ENCODE peak calls at places on chromosomes 12 and 14, in nine cellular contexts. X is fibroblast of villous mesenchyme; S is GM04503; D is foreskin fibroblast; F is posterior cingulate gyrus; K is erythroblast; T is NCI-H82; J is stimulated activated CD8-positive, alpha-beta memory T cell treated with anti-CD3 and anti-CD28 coated beads, Interleukin-7, amount 100 ng/mL, for 1 hour; L is NCI-H1694. N is an unnamed sample.

GRCh38 chr12:9134981-9135628 is 19.4 kb upstream of the A2M start:
- DNase-seq in S (no peak), J (no peak), K (peak), T (peak), F (no peak), X (peak), D (no peak), L (no peak), N (peak)

GRCh38 chr12:25800101-25800500 is 158.4 kb upstream of the RASSF8 start:
- DNase-seq in F (no peak), J (no peak), S (no peak), T (no peak), K (no peak), X (peak), D (no peak), L (no peak), N (no peak)

GRCh38 chr14:105554022-105554421 is 27.6 kb downstream of the TMEM121 start:
- DNase-seq in L (no peak), D (no peak), K (no peak), S (no peak), F (no peak), T (no peak), J (no peak), X (no peak), N (no peak)

GRCh38 chr12:55974308-55974724 is 438 bp downstream of the RAB5B start:
- DNase-seq in J (no peak), S (no peak), X (peak), K (peak), D (peak), T (peak), F (no peak), L (no peak), N (peak)

GRCh38 chr12:87793134-87793533 is 236.1 kb downstream of the C12orf50 start:
- DNase-seq in L (no peak), D (no peak), J (no peak), S (no peak), T (no peak), X (no peak), K (no peak), F (no peak), N (no peak)

GRCh38 chr14:31360919-31361662 is 59.3 kb downstream of the HEATR5A start:
- DNase-seq in T (no peak), D (peak), L (no peak), K (no peak), S (peak), F (no peak), X (no peak), J (no peak), N (no peak)

GRCh38 chr14:25003537-25003936 is 46.4 kb downstream of the STXBP6 start:
- DNase-seq in J (no peak), L (no peak), T (no peak), X (peak), K (no peak), D (peak), F (no peak), S (no peak), N (no peak)

GRCh38 chr12:86727151-86727550 is 471.0 kb upstream of the MGAT4C start:
- DNase-seq in D (peak), F (no peak), X (peak), T (no peak), J (no peak), S (no peak), K (no peak), L (peak), N (no peak)

GRCh38 chr14:99971929-99972747 is 93.1 kb upstream of the EVL start:
- DNase-seq in J (no peak), K (peak), T (peak), S (no peak), D (no peak), L (peak), X (no peak), F (no peak), N (no peak)

GRCh38 chr14:40494483-40494882 is 1062.2 kb upstream of the FBXO33 start:
- DNase-seq in T (no peak), J (no peak), X (no peak), K (no peak), S (no peak), L (no peak), F (no peak), D (no peak), N (no peak)

GRCh38 chr14:29240046-29240445 is 473.5 kb downstream of the FOXG1 start:
- DNase-seq in S (peak), F (no peak), L (no peak), X (peak), K (no peak), J (no peak), T (no peak), D (peak), N (no peak)

GRCh38 chr12:96094201-96094600 is 58.8 kb upstream of the LTA4H start:
- DNase-seq in S (no peak), J (no peak), K (no peak), L (no peak), F (no peak), X (no peak), T (no peak), D (no peak), N (no peak)

GRCh38 chr14:21263284-21264024 is 5.8 kb downstream of the HNRNPC start:
- DNase-seq in D (no peak), J (no peak), X (peak), F (no peak), K (no peak), T (no peak), L (no peak), S (no peak), N (no peak)

GRCh38 chr14:54627718-54628345 is 60.9 kb downstream of the SAMD4A start:
- DNase-seq in F (no peak), D (no peak), J (no peak), S (no peak), L (no peak), T (no peak), K (no peak), X (peak), N (no peak)

GRCh38 chr12:52789637-52790426 is 6.1 kb downstream of the KRT3 start:
- DNase-seq in D (no peak), L (no peak), K (peak), T (no peak), S (no peak), X (no peak), J (no peak), F (no peak), N (peak)

GRCh38 chr12:26198742-26199141 is 3.4 kb downstream of the SSPN start:
- DNase-seq in L (no peak), S (no peak), F (no peak), K (no peak), X (peak), J (no peak), D (peak), T (no peak), N (no peak)

GRCh38 chr12:119179335-119180021 is 747 bp downstream of the HSPB8 start:
- DNase-seq in F (no peak), K (no peak), S (peak), J (no peak), T (no peak), L (no peak), D (no peak), X (peak), N (no peak)

GRCh38 chr12:22234561-22234960 is 99.9 kb downstream of the ST8SIA1 start:
- DNase-seq in X (peak), T (no peak), J (no peak), S (peak), K (no peak), F (no peak), L (no peak), D (peak), N (no peak)

GRCh38 chr12:30862486-30862885 is 64.1 kb upstream of the TSPAN11 start:
- DNase-seq in K (no peak), T (no peak), L (peak), X (peak), S (no peak), D (no peak), F (no peak), J (no peak), N (no peak)

GRCh38 chr14:91021115-91021514 is 39.3 kb downstream of the RPS6KA5 start:
- DNase-seq in T (no peak), D (no peak), J (no peak), F (no peak), X (no peak), L (no peak), S (no peak), K (no peak), N (no peak)

GRCh38 chr12:117674313-117674712 is 294.5 kb downstream of the KSR2 start:
- DNase-seq in K (no peak), X (no peak), J (no peak), D (no peak), T (no peak), S (no peak), L (no peak), F (no peak), N (no peak)